ENCODE peak calls at places on chromosomes 13 and 19, in seven cellular contexts. I is A673, R is body of pancreas, D is GM23338, T is K562, N is breast epithelium, V is brain microvascular endothelial cell. X is an unnamed sample.

GRCh38 chr13:43445651-43446050 is 341.1 kb downstream of the ENOX1 start:
- DNase-seq in I (no peak), R (no peak), D (no peak), T (no peak), N (no peak), V (no peak), X (no peak)

GRCh38 chr13:46675016-46675415 is 121.9 kb downstream of the ESD start:
- DNase-seq in I (no peak), R (no peak), D (no peak), T (no peak), N (no peak), V (no peak), X (no peak)

GRCh38 chr19:32104465-32105235 is 240.8 kb upstream of the ZNF507 start:
- DNase-seq in I (peak), R (no peak), D (peak), T (no peak), N (no peak), V (no peak), X (no peak)

GRCh38 chr13:100542546-100543156 is 45.9 kb downstream of the GGACT start:
- DNase-seq in I (peak), R (no peak), D (peak), T (peak), N (no peak), V (peak), X (no peak)

GRCh38 chr13:43489168-43489730 is 297.5 kb downstream of the ENOX1 start:
- DNase-seq in I (no peak), R (no peak), D (no peak), T (no peak), N (no peak), V (no peak), X (no peak)

GRCh38 chr13:30978981-30979956 is 46.8 kb downstream of the TEX26 start:
- DNase-seq in I (peak), R (peak), D (peak), T (peak), N (no peak), V (no peak), X (peak)

GRCh38 chr13:91014696-91015095 is 332.8 kb upstream of the MIR17HG start:
- DNase-seq in I (no peak), R (no peak), D (no peak), T (no peak), N (no peak), V (no peak), X (no peak)

GRCh38 chr13:46982856-46983582 is 86.2 kb upstream of the HTR2A start:
- DNase-seq in I (no peak), R (no peak), D (no peak), T (no peak), N (no peak), V (no peak), X (no peak)

GRCh38 chr13:108304170-108305068 is 34.9 kb downstream of the TNFSF13B start:
- DNase-seq in I (no peak), R (no peak), D (no peak), T (no peak), N (no peak), V (no peak), X (no peak)

GRCh38 chr19:11496391-11497163 is 9.1 kb downstream of the ZNF653 start:
- DNase-seq in I (peak), R (peak), D (peak), T (peak), N (no peak), V (peak), X (peak)

DNA sequence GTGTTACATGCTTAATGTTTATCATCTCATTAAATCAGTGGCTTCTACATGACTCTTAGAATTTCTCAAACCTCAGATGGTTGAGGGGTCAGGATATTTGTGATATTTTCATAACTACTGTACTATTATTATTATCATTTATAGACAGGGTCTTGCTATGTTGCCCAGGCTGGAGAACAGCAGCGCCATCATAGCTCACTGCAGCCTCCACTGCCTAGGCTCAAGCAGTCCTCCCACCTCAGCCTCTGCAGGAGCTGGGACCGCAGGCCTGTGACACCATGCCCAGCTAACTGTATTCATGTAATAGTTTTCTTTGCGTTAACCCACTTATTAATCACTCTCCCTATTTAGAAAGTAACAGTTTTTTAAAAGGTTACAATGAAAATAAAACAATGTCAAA is 9.5 kb downstream of the IER2 start:
- DNase-seq in I (no peak), R (no peak), D (no peak), T (no peak), N (no peak), V (no peak), X (no peak)
- H3K27ac ChIP-seq in I (peak), R (no peak), D (no peak), T (no peak), N (no peak), V (no peak), X (no peak)

GRCh38 chr19:4642625-4643024 is 3.3 kb downstream of the TNFAIP8L1 start:
- DNase-seq in I (no peak), R (no peak), D (no peak), T (no peak), N (no peak), V (no peak), X (no peak)

GRCh38 chr19:4649392-4650094 is 10.2 kb downstream of the TNFAIP8L1 start:
- DNase-seq in I (no peak), R (no peak), D (no peak), T (no peak), N (no peak), V (no peak), X (no peak)

GRCh38 chr19:4647676-4648644 is 8.6 kb downstream of the TNFAIP8L1 start:
- DNase-seq in I (no peak), R (peak), D (peak), T (no peak), N (peak), V (peak), X (no peak)

GRCh38 chr19:4650159-4650558 is 10.8 kb downstream of the TNFAIP8L1 start:
- DNase-seq in I (no peak), R (no peak), D (no peak), T (no peak), N (no peak), V (no peak), X (no peak)

GRCh38 chr19:4645718-4646117 is 6.4 kb downstream of the TNFAIP8L1 start:
- DNase-seq in I (no peak), R (no peak), D (no peak), T (no peak), N (no peak), V (no peak), X (no peak)
- TF ChIP-seq CTCF in I (no peak), R (no peak), D (no peak), T (no peak), N (no peak), V (no peak), X (no peak)

GRCh38 chr19:55000761-55001160 is 34.6 kb downstream of the NLRP2 start:
- DNase-seq in I (no peak), R (no peak), D (no peak), T (no peak), N (no peak), V (no peak), X (no peak)

GRCh38 chr19:55005684-55006488 is 32.2 kb downstream of the GP6 start:
- DNase-seq in I (peak), R (peak), D (peak), T (peak), N (no peak), V (peak), X (no peak)
- H3K27ac ChIP-seq in I (peak), R (no peak), D (peak), T (peak), N (no peak), V (no peak), X (peak)

GRCh38 chr19:40605201-40605971 is 4.2 kb downstream of the LTBP4 start:
- DNase-seq in I (peak), R (peak), D (peak), T (peak), N (peak), V (peak), X (peak)
- TF ChIP-seq CTCF in I (peak), R (no peak), D (peak), T (peak), N (no peak), V (no peak), X (no peak)

DNA sequence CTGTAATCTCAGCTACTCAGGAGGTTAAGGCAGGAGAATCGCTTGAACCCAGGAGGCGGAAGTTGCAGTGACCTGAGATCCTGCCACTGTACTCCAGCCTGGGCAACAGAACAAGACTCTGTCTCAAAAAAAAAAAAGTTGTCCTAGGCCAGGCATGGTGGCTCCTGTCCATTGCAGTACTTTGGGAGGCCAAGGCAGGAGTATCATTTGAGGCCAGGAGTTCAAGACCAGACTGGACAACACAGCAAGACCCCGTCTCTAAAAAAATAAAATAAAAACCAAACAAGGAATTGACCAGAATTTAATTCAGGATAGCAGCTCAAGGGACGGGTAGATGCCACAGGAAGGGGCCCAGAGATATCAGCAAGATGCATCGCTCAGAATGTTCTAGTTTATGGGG is 4.9 kb downstream of the SULT2B1 start:
- DNase-seq in I (no peak), R (no peak), D (no peak), T (no peak), N (no peak), V (no peak), X (no peak)
- H3K27ac ChIP-seq in I (no peak), R (no peak), D (peak), T (no peak), N (no peak), V (no peak), X (no peak)

DNA sequence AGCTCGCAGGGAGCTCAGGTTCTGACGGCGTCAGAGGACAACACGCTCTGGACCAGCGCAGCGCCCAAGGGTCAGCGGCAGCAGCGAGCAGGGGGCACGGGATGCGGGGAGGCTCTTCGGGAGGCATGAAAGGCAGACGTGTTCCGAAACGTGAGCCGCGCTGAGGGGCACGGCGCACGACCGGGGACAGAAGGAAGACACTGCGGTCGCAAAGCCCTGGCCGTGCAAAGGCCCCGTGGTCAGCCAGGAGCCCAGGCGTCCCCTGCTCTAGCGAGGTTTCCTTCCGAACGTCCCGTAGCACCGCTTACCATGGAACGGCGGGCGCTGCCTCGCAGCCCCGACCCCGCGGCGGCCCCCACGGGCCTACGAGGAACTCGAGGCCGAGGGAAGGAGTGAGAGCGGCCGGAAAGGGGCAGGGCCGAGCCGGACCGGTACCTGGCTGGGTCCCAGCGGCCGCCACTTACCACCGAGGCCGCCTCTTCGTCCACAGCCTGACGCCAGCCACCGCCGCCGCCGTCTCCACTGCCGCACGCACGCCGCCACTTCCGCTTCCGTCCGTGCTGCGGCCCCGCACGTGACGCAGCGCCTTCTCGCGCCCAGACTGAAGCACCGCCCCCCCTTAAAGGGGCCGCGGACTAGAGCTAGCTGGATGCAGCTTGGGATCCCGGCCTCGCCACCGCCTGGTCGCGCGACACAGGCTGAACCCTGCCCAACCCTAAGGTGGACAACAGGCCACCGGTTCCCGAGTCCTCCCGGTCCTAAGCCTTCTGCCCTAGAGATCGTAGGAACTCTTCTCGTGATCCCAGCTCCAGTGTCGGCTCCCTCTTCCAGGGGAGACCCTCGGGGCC is 9.4 kb downstream of the ABHD17A start:
- DNase-seq in I (peak), R (peak), D (peak), T (peak), N (peak), V (peak), X (peak)
- TF ChIP-seq CTCF in I (no peak), R (no peak), D (no peak), T (no peak), N (no peak), V (no peak), X (no peak)

X was measured in lower lobe of right lung.